ENCODE peak calls at places on chromosomes 6 and 20, in seven cellular contexts. C, H, P, M, K, J and A are unnamed samples.
A peak's percentile ranks its signal among the peaks of the same experiment; 100 is the strongest.

GRCh38 chr20:25209911-25210310 is 14.4 kb downstream of the ENTPD6 start:
- DNase-seq in J (no peak), P (no peak), C (no peak), M (no peak), H (no peak), K (no peak), A (no peak)

GRCh38 chr6:30394139-30394538 is 49.2 kb downstream of the RPP21 start:
- DNase-seq in M (no peak), J (no peak), C (no peak), H (no peak), K (no peak), P (no peak), A (no peak)

GRCh38 chr6:113414511-113414910 is 442.6 kb upstream of the MARCKS start:
- DNase-seq in C (peak; percentile 81), J (peak; percentile 68), M (no peak), K (peak; percentile 71), P (no peak), H (no peak), A (no peak)

GRCh38 chr20:43846516-43846905 is 68.1 kb upstream of the TOX2 start:
- DNase-seq in K (no peak), J (peak; percentile 55), H (no peak), C (no peak), P (peak; percentile 31), M (no peak), A (no peak)

GRCh38 chr6:23457321-23457720 is 668.7 kb upstream of the NRSN1 start:
- DNase-seq in J (no peak), M (no peak), H (no peak), K (no peak), P (no peak), C (no peak), A (no peak)

GRCh38 chr20:845967-846893 is 12.7 kb downstream of the FAM110A start:
- DNase-seq in M (no peak), P (no peak), J (no peak), H (no peak), K (no peak), C (no peak), A (no peak)

GRCh38 chr6:21001736-21002135 is 467.5 kb downstream of the CDKAL1 start:
- DNase-seq in M (no peak), P (no peak), C (peak; percentile 12), H (no peak), K (no peak), J (peak; percentile 29), A (no peak)

GRCh38 chr6:30679765-30680535 is 6.5 kb downstream of the PPP1R18 start:
- DNase-seq in H (no peak), P (no peak), M (peak; percentile 14), J (no peak), C (no peak), K (no peak), A (no peak)

GRCh38 chr6:48891308-48891707 is 571.7 kb downstream of the MMUT start:
- DNase-seq in H (no peak), P (no peak), J (no peak), K (no peak), M (no peak), C (no peak), A (no peak)

GRCh38 chr6:154510144-154510905 is at the start of gene CNKSR3:
- DNase-seq in J (peak; percentile 95), K (peak; percentile 88), P (peak; percentile 87), C (peak; percentile 95), M (peak; percentile 95), H (peak; percentile 97), A (peak; percentile 96)

GRCh38 chr6:50846109-50846859 is 27.6 kb downstream of the TFAP2B start:
- DNase-seq in J (no peak), H (peak; percentile 51), K (no peak), C (no peak), P (peak; percentile 59), M (peak; percentile 72), A (no peak)

GRCh38 chr6:157530724-157531168 is 149.8 kb downstream of the ZDHHC14 start:
- DNase-seq in M (no peak), H (no peak), P (no peak), J (no peak), C (no peak), K (no peak), A (no peak)

GRCh38 chr20:25353754-25354705 is 36.6 kb downstream of the ABHD12 start:
- DNase-seq in H (no peak), C (no peak), M (no peak), P (no peak), K (no peak), J (peak; percentile 13), A (peak; percentile 12)

GRCh38 chr6:158905277-158905676 is 86.1 kb upstream of the EZR start:
- DNase-seq in K (peak; percentile 25), C (peak; percentile 14), H (no peak), J (no peak), P (no peak), M (no peak), A (no peak)

GRCh38 chr6:134172020-134172766 is 119.8 kb upstream of the SLC2A12 start:
- DNase-seq in K (no peak), P (no peak), H (no peak), M (no peak), J (no peak), C (peak; percentile 17), A (no peak)

GRCh38 chr20:58268936-58269619 is 40.4 kb upstream of the RAB22A start:
- DNase-seq in J (no peak), M (no peak), C (peak; percentile 46), H (no peak), K (no peak), P (no peak), A (no peak)

GRCh38 chr6:158207452-158207788 is 39.3 kb downstream of the GTF2H5 start:
- DNase-seq in P (no peak), M (no peak), J (peak; percentile 37), C (peak; percentile 48), K (no peak), H (no peak), A (no peak)

GRCh38 chr6:108222504-108222903 is 38.3 kb downstream of the SNX3 start:
- DNase-seq in M (peak; percentile 8), P (no peak), J (peak; percentile 19), K (no peak), C (peak; percentile 43), H (no peak), A (no peak)

GRCh38 chr20:25453035-25453810 is 45.8 kb downstream of the GINS1 start:
- DNase-seq in P (no peak), C (peak; percentile 43), J (no peak), K (no peak), H (peak; percentile 25), M (no peak), A (no peak)

GRCh38 chr6:11785953-11786579 is 7.5 kb upstream of the ADTRP start:
- DNase-seq in M (no peak), C (no peak), H (no peak), K (peak; percentile 38), J (no peak), P (no peak), A (no peak)

GRCh38 chr20:50380697-50381040 is 129.5 kb upstream of the PTPN1 start:
- DNase-seq in P (no peak), M (no peak), J (peak; percentile 55), K (no peak), H (no peak), C (peak; percentile 65), A (no peak)

GRCh38 chr20:36465109-36466080 is 75.9 kb upstream of the MYL9 start:
- DNase-seq in H (peak; percentile 64), C (peak; percentile 88), J (peak; percentile 87), P (no peak), M (peak; percentile 95), K (peak; percentile 84), A (no peak)

GRCh38 chr20:38635721-38636285 is 34.2 kb downstream of the ARHGAP40 start:
- DNase-seq in C (peak; percentile 32), P (no peak), M (no peak), J (peak; percentile 53), H (no peak), K (peak; percentile 16), A (no peak)

GRCh38 chr6:43052842-43053544 is 658 bp downstream of the CUL7 start:
- DNase-seq in M (peak; percentile 54), P (no peak), K (peak; percentile 12), J (peak; percentile 48), C (peak; percentile 20), H (peak; percentile 51), A (no peak)

GRCh38 chr6:162165479-162165878 is 562.1 kb downstream of the PRKN start:
- DNase-seq in K (no peak), P (no peak), J (no peak), C (no peak), H (no peak), M (no peak), A (no peak)

DNA sequence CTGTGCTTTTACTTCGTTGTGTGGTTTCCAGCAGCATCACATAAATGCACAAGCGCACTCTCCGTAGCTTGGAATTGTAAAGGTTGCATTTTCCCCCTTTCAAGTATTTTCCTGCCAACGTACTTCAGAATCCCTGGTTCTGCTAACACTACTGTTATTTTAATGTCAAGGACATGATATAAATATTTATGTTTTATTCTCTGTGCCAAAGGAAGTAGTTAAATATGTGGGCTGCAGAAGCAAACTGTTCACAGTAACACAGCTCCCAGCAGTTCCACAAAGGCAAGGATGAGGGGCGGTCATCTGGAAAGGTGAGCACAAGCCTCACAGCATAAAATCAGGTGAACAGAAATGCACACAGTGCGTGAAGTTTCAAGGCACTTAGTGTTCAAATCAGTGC is 85.3 kb upstream of the PDE10A start:
- DNase-seq in P (no peak), J (no peak), M (no peak), K (no peak), H (no peak), C (no peak), A (no peak)
- H4K8ac ChIP-seq in P (no peak overlapping the region), J (no peak overlapping the region), M (no peak overlapping the region), K (no peak overlapping the region), H (no peak overlapping the region), C (no peak overlapping the region), A (no peak overlapping the region)

GRCh38 chr6:143682805-143683204 is 5.0 kb downstream of the PHACTR2 start:
- DNase-seq in P (no peak), K (no peak), J (no peak), C (no peak), M (no peak), H (no peak), A (no peak)
- H4K8ac ChIP-seq in P (no peak overlapping the region), K (no peak overlapping the region), J (no peak overlapping the region), C (no peak overlapping the region), M (no peak overlapping the region), H (no peak overlapping the region), A (no peak overlapping the region)

GRCh38 chr6:73323323-73323722 is 30.8 kb downstream of the DPPA5 start:
- DNase-seq in K (no peak), H (no peak), C (no peak), J (no peak), M (no peak), P (no peak), A (no peak)
- H4K8ac ChIP-seq in K (no peak overlapping the region), H (no peak overlapping the region), C (no peak overlapping the region), J (no peak overlapping the region), M (no peak overlapping the region), P (no peak overlapping the region), A (no peak overlapping the region)

GRCh38 chr6:88561974-88562736 is 396.0 kb upstream of the CNR1 start:
- DNase-seq in M (no peak), C (no peak), J (no peak), K (no peak), P (no peak), H (no peak), A (no peak)

GRCh38 chr6:88556663-88557062 is 390.5 kb upstream of the CNR1 start:
- DNase-seq in K (no peak), C (no peak), M (no peak), P (no peak), J (no peak), H (no peak), A (no peak)

GRCh38 chr6:88562737-88563625 is 396.8 kb upstream of the CNR1 start:
- DNase-seq in H (no peak), P (no peak), C (no peak), M (no peak), J (no peak), K (no peak), A (no peak)

GRCh38 chr6:88561034-88561973 is 395.2 kb upstream of the CNR1 start:
- DNase-seq in K (no peak), J (no peak), P (no peak), H (no peak), C (no peak), M (no peak), A (no peak)

GRCh38 chr6:88558981-88559380 is 392.8 kb upstream of the CNR1 start:
- DNase-seq in J (no peak), P (no peak), M (no peak), C (no peak), H (no peak), K (no peak), A (no peak)
- H4K8ac ChIP-seq in J (no peak overlapping the region), P (no peak overlapping the region), M (no peak overlapping the region), C (no peak overlapping the region), H (no peak overlapping the region), K (no peak overlapping the region), A (no peak overlapping the region)